ENCODE peak calls at places on chromosomes 6 and 20, in six cellular contexts. One of them, this sample, is unnamed.

GRCh38 chr6:47318236-47318974 is 8.7 kb upstream of the TNFRSF21 start:
- DNase-seq in HepG2: no peak
- DNase-seq in A549: no peak
- DNase-seq in GM12878: no peak
- DNase-seq in NB4: no peak
- DNase-seq in K562: no peak
- DNase-seq in this sample: no peak

GRCh38 chr6:71852951-71853350 is 33.4 kb upstream of the RIMS1 start:
- DNase-seq in K562: no peak
- DNase-seq in GM12878: no peak
- DNase-seq in HepG2: no peak
- DNase-seq in A549: no peak
- DNase-seq in NB4: no peak
- DNase-seq in this sample: no peak

GRCh38 chr20:3121271-3121911 is 36.9 kb upstream of the AVP start:
- DNase-seq in A549: no peak
- DNase-seq in HepG2: no peak
- DNase-seq in NB4: peak; percentile 17
- DNase-seq in K562: no peak
- DNase-seq in GM12878: no peak
- DNase-seq in this sample: peak; percentile 71

GRCh38 chr6:45959534-45960195 is 56.0 kb downstream of the CLIC5 start:
- DNase-seq in A549: no peak
- DNase-seq in GM12878: no peak
- DNase-seq in NB4: no peak
- DNase-seq in K562: no peak
- DNase-seq in HepG2: no peak
- DNase-seq in this sample: peak; percentile 7

GRCh38 chr6:108557494-108558371 is 3.0 kb upstream of the FOXO3 start:
- DNase-seq in K562: peak; percentile 85
- DNase-seq in NB4: no peak
- DNase-seq in GM12878: no peak
- DNase-seq in HepG2: peak; percentile 15
- DNase-seq in A549: no peak
- DNase-seq in this sample: peak; percentile 51

GRCh38 chr20:33689973-33690372 is 3.8 kb upstream of the E2F1 start:
- DNase-seq in K562: peak; percentile 57
- DNase-seq in A549: no peak
- DNase-seq in NB4: peak; percentile 98
- DNase-seq in GM12878: no peak
- DNase-seq in HepG2: peak; percentile 50
- DNase-seq in this sample: peak; percentile 72

GRCh38 chr6:61809004-61809595 is 476.9 kb downstream of the KHDRBS2 start:
- DNase-seq in GM12878: no peak
- DNase-seq in NB4: peak; percentile 56
- DNase-seq in A549: peak; percentile 0
- DNase-seq in HepG2: peak; percentile 45
- DNase-seq in K562: no peak
- DNase-seq in this sample: no peak

GRCh38 chr20:49811825-49812462 is 684 bp upstream of the SLC9A8 start:
- DNase-seq in GM12878: no peak
- DNase-seq in K562: no peak
- DNase-seq in A549: no peak
- DNase-seq in NB4: no peak
- DNase-seq in HepG2: no peak
- DNase-seq in this sample: peak; percentile 40

GRCh38 chr6:42243046-42243445 is 25.4 kb upstream of the MRPS10 start:
- DNase-seq in NB4: no peak
- DNase-seq in A549: no peak
- DNase-seq in K562: no peak
- DNase-seq in HepG2: no peak
- DNase-seq in GM12878: no peak
- DNase-seq in this sample: peak; percentile 74
- TF ChIP-seq MYC in NB4: no peak
- TF ChIP-seq MYC in A549: no peak
- TF ChIP-seq MYC in K562: no peak
- TF ChIP-seq MYC in HepG2: no peak
- TF ChIP-seq MYC in GM12878: no peak
- TF ChIP-seq MYC in this sample: no peak

GRCh38 chr6:113908801-113909200 is 51.7 kb downstream of the MARCKS start:
- DNase-seq in GM12878: no peak
- DNase-seq in HepG2: no peak
- DNase-seq in A549: no peak
- DNase-seq in NB4: no peak
- DNase-seq in K562: no peak
- DNase-seq in this sample: no peak

GRCh38 chr6:113901482-113901881 is 44.3 kb downstream of the MARCKS start:
- DNase-seq in A549: no peak
- DNase-seq in HepG2: no peak
- DNase-seq in K562: no peak
- DNase-seq in NB4: no peak
- DNase-seq in GM12878: no peak
- DNase-seq in this sample: peak; percentile 89

GRCh38 chr6:113909224-113909856 is 52.2 kb downstream of the MARCKS start:
- DNase-seq in GM12878: peak; percentile 7
- DNase-seq in HepG2: peak; percentile 45
- DNase-seq in NB4: peak; percentile 68
- DNase-seq in A549: peak; percentile 32
- DNase-seq in K562: peak; percentile 51
- DNase-seq in this sample: peak; percentile 81

GRCh38 chr6:113907107-113907506 is 50.0 kb downstream of the MARCKS start:
- DNase-seq in NB4: no peak
- DNase-seq in GM12878: no peak
- DNase-seq in HepG2: peak; percentile 11
- DNase-seq in K562: no peak
- DNase-seq in A549: no peak
- DNase-seq in this sample: peak; percentile 43

GRCh38 chr6:113903666-113904330 is 46.7 kb downstream of the MARCKS start:
- DNase-seq in GM12878: no peak
- DNase-seq in NB4: no peak
- DNase-seq in A549: no peak
- DNase-seq in K562: no peak
- DNase-seq in HepG2: peak; percentile 45
- DNase-seq in this sample: peak; percentile 91
- TF ChIP-seq MYC in GM12878: no peak
- TF ChIP-seq MYC in NB4: no peak
- TF ChIP-seq MYC in A549: no peak
- TF ChIP-seq MYC in K562: no peak
- TF ChIP-seq MYC in HepG2: no peak
- TF ChIP-seq MYC in this sample: no peak

GRCh38 chr20:22383156-22383555 is 201.2 kb downstream of the FOXA2 start:
- DNase-seq in HepG2: no peak
- DNase-seq in A549: no peak
- DNase-seq in K562: no peak
- DNase-seq in NB4: no peak
- DNase-seq in GM12878: no peak
- DNase-seq in this sample: no peak

GRCh38 chr20:22384978-22385377 is 199.4 kb downstream of the FOXA2 start:
- DNase-seq in HepG2: peak; percentile 39
- DNase-seq in A549: no peak
- DNase-seq in NB4: no peak
- DNase-seq in GM12878: no peak
- DNase-seq in K562: no peak
- DNase-seq in this sample: no peak

GRCh38 chr20:22387452-22387851 is 196.9 kb downstream of the FOXA2 start:
- DNase-seq in K562: no peak
- DNase-seq in A549: no peak
- DNase-seq in HepG2: no peak
- DNase-seq in NB4: no peak
- DNase-seq in GM12878: no peak
- DNase-seq in this sample: no peak

GRCh38 chr20:22386300-22386623 is 198.1 kb downstream of the FOXA2 start:
- DNase-seq in GM12878: no peak
- DNase-seq in K562: no peak
- DNase-seq in A549: no peak
- DNase-seq in NB4: no peak
- DNase-seq in HepG2: no peak
- DNase-seq in this sample: no peak

DNA sequence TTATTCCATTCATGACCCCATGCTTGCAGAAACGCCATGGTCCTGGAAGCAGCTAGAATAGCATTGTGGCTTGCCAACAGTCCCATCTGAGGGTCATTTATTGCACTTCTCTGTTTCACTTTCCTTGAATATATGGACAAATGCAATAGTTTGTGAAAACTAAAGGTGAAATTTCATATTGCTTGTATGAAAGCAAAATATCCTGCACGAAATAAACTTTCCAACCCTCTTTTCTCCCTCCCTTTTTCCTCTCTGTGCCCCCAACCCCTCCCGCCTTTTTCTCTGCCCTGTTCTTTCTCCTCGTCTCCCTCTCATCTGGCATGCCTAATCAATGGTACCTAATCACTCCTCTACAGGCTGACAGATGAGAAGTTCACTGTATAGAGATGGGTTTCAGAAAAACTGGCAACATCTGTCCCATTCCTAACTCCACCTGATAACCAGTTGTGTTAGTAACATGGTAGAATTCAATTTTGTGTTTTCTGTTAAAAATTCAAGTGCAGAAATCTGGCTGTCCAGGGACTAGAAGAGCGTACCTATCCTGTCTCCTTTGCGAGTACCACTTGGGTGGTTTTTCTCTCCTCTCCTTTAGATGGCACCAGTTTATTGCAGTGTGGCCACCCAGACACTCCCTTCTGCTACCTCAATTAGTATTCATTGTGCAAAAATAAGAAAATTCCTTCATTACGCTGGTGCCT is 198.6 kb downstream of the FOXA2 start:
- DNase-seq in GM12878: no peak
- DNase-seq in NB4: no peak
- DNase-seq in K562: peak; percentile 13
- DNase-seq in HepG2: peak; percentile 75
- DNase-seq in A549: peak; percentile 64
- DNase-seq in this sample: no peak
- TF ChIP-seq MYC in GM12878: no peak
- TF ChIP-seq MYC in NB4: no peak
- TF ChIP-seq MYC in K562: no peak
- TF ChIP-seq MYC in HepG2: no peak
- TF ChIP-seq MYC in A549: no peak
- TF ChIP-seq MYC in this sample: no peak

DNA sequence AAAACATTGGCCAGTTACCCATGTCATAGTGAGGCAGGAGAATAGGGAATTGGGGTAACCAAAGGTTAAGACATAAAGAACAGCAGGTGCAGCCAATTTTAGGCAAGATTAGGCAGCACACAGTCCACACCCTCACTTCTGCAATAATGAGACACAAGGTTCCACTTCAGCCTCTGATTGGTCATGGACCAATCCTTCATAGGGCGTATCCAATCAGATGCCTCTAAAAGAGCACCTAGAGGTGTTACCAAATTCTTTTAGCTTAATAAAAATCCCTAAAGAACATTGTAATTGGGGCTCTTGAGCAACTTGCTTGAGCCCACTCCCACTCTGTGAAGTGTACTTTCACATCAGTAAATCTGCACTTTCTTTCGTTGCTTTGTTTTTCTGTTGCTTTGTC is 302.4 kb downstream of the PREX1 start:
- DNase-seq in K562: no peak
- DNase-seq in NB4: no peak
- DNase-seq in HepG2: no peak
- DNase-seq in A549: no peak
- DNase-seq in GM12878: no peak
- DNase-seq in this sample: no peak
- TF ChIP-seq MYC in K562: no peak
- TF ChIP-seq MYC in NB4: no peak
- TF ChIP-seq MYC in HepG2: no peak
- TF ChIP-seq MYC in A549: no peak
- TF ChIP-seq MYC in GM12878: no peak
- TF ChIP-seq MYC in this sample: no peak

GRCh38 chr6:118188561-118188960 is 281.5 kb downstream of the SLC35F1 start:
- DNase-seq in NB4: no peak
- DNase-seq in A549: no peak
- DNase-seq in GM12878: no peak
- DNase-seq in HepG2: no peak
- DNase-seq in K562: no peak
- DNase-seq in this sample: no peak

GRCh38 chr6:118186676-118187567 is 279.9 kb downstream of the SLC35F1 start:
- DNase-seq in K562: no peak
- DNase-seq in HepG2: no peak
- DNase-seq in A549: no peak
- DNase-seq in NB4: no peak
- DNase-seq in GM12878: peak; percentile 8
- DNase-seq in this sample: no peak

GRCh38 chr6:118187568-118188164 is 280.6 kb downstream of the SLC35F1 start:
- DNase-seq in GM12878: no peak
- DNase-seq in HepG2: no peak
- DNase-seq in K562: no peak
- DNase-seq in NB4: peak; percentile 63
- DNase-seq in A549: no peak
- DNase-seq in this sample: no peak
- TF ChIP-seq MYC in GM12878: no peak
- TF ChIP-seq MYC in HepG2: no peak
- TF ChIP-seq MYC in K562: no peak
- TF ChIP-seq MYC in NB4: no peak
- TF ChIP-seq MYC in A549: no peak
- TF ChIP-seq MYC in this sample: no peak

DNA sequence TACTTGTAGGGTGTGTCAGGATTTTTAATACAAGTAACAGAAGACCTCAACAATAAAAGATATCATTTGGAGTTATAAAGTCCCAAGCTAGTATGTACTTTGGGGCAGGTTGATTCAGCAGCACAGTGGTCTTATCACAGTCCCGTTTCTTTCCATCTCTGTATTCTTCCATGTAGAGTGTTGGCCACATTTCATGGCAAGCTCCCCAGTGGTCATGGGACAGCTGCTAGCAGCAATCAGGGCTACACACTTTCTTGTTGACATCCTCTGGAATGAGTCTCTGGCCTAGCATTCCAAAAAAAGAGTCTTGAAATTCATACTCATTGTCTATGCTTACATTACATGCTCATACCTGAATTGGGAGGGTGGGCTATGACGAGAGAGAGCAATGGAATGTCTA is 53.2 kb downstream of the SOBP start:
- DNase-seq in K562: no peak
- DNase-seq in HepG2: no peak
- DNase-seq in A549: no peak
- DNase-seq in NB4: no peak
- DNase-seq in GM12878: no peak
- DNase-seq in this sample: no peak
- TF ChIP-seq MYC in K562: no peak
- TF ChIP-seq MYC in HepG2: no peak
- TF ChIP-seq MYC in A549: no peak
- TF ChIP-seq MYC in NB4: no peak
- TF ChIP-seq MYC in GM12878: no peak
- TF ChIP-seq MYC in this sample: no peak

GRCh38 chr6:138512615-138513014 is 13.3 kb upstream of the NHSL1 start:
- DNase-seq in GM12878: no peak
- DNase-seq in NB4: no peak
- DNase-seq in K562: no peak
- DNase-seq in HepG2: no peak
- DNase-seq in A549: no peak
- DNase-seq in this sample: no peak
- TF ChIP-seq MYC in GM12878: no peak
- TF ChIP-seq MYC in NB4: no peak
- TF ChIP-seq MYC in K562: no peak
- TF ChIP-seq MYC in HepG2: no peak
- TF ChIP-seq MYC in A549: no peak
- TF ChIP-seq MYC in this sample: no peak